ENCODE peak calls at places on chromosomes 16 and 17, in eight cellular contexts. V is GM23338, Z is RWPE2, T is osteoblast, C is tibial nerve, N is ovary, D is A549, S is cardiac muscle cell. Q is an unnamed sample. For H3K4me1, the result is how much of the 10 kb centered on the place peaks cover.

GRCh38 chr17:58270476-58271290 is 10.1 kb downstream of the MPO start:
- DNase-seq in V (peak), Z (no peak), T (peak), C (no peak), N (no peak), D (no peak), S (no peak), Q (no peak)

GRCh38 chr17:3750926-3751325 is 27.2 kb downstream of the HASPIN start:
- DNase-seq in V (no peak), Z (no peak), T (peak), C (no peak), N (no peak), D (no peak), S (no peak), Q (no peak)

GRCh38 chr17:4476017-4476416 is 22.7 kb upstream of the SPNS2 start:
- DNase-seq in V (no peak), Z (no peak), T (peak), C (no peak), N (no peak), D (no peak), S (no peak), Q (no peak)

GRCh38 chr17:2049333-2050245 is 5.3 kb upstream of the HIC1 start:
- DNase-seq in V (peak), Z (no peak), T (peak), C (peak), N (peak), D (peak), S (peak), Q (peak)

GRCh38 chr17:53088501-53088900 is 734.2 kb upstream of the KIF2B start:
- DNase-seq in V (no peak), Z (no peak), T (no peak), C (no peak), N (no peak), D (no peak), S (no peak), Q (no peak)

GRCh38 chr16:13436641-13437423 is 483.1 kb upstream of the ERCC4 start:
- DNase-seq in V (no peak), Z (no peak), T (no peak), C (no peak), N (no peak), D (no peak), S (no peak), Q (no peak)

GRCh38 chr17:62083651-62084050 is 18.6 kb upstream of the MED13 start:
- DNase-seq in V (no peak), Z (no peak), T (no peak), C (no peak), N (no peak), D (no peak), S (no peak), Q (no peak)

GRCh38 chr16:88634141-88634993 is 4.0 kb upstream of the IL17C start:
- DNase-seq in V (peak), Z (no peak), T (peak), C (no peak), N (no peak), D (no peak), S (no peak), Q (peak)

GRCh38 chr17:3988297-3989120 is 24.3 kb upstream of the ATP2A3 start:
- DNase-seq in V (no peak), Z (no peak), T (peak), C (no peak), N (no peak), D (no peak), S (no peak), Q (no peak)

GRCh38 chr16:4467916-4468315 is 6.5 kb downstream of the NMRAL1 start:
- DNase-seq in V (no peak), Z (no peak), T (no peak), C (no peak), N (no peak), D (no peak), S (no peak), Q (no peak)

GRCh38 chr17:14918540-14918939 is 346.6 kb downstream of the PMP22 start:
- DNase-seq in V (no peak), Z (no peak), T (no peak), C (no peak), N (no peak), D (no peak), S (no peak), Q (no peak)

GRCh38 chr17:81962499-81963441 is 1.8 kb upstream of the NOTUM start:
- DNase-seq in V (peak), Z (peak), T (peak), C (no peak), N (no peak), D (no peak), S (no peak), Q (no peak)

GRCh38 chr17:58575511-58575910 is 61.1 kb upstream of the MTMR4 start:
- DNase-seq in V (no peak), Z (no peak), T (peak), C (no peak), N (no peak), D (no peak), S (no peak), Q (no peak)

GRCh38 chr17:4497101-4497824 is 1.4 kb upstream of the SPNS2 start:
- DNase-seq in V (no peak), Z (no peak), T (peak), C (no peak), N (no peak), D (peak), S (no peak), Q (peak)

GRCh38 chr16:84546669-84547538 is 42.4 kb upstream of the MEAK7 start:
- DNase-seq in V (no peak), Z (no peak), T (no peak), C (no peak), N (no peak), D (no peak), S (peak), Q (no peak)

GRCh38 chr16:87621976-87622713 is 19.8 kb downstream of the JPH3 start:
- DNase-seq in V (no peak), Z (peak), T (no peak), C (no peak), N (no peak), D (no peak), S (no peak), Q (no peak)

GRCh38 chr17:46025510-46025909 is 26.5 kb downstream of the STH start:
- DNase-seq in V (no peak), Z (no peak), T (peak), C (no peak), N (no peak), D (no peak), S (no peak), Q (no peak)

GRCh38 chr17:49225554-49226236 is 4.9 kb downstream of the PHOSPHO1 start:
- DNase-seq in V (no peak), Z (no peak), T (peak), C (no peak), N (no peak), D (no peak), S (no peak), Q (no peak)

GRCh38 chr16:81492307-81492706 is 47.7 kb downstream of the CMIP start:
- DNase-seq in V (no peak), Z (no peak), T (peak), C (no peak), N (no peak), D (no peak), S (no peak), Q (peak)

GRCh38 chr17:71764507-71764906 is 356.3 kb upstream of the SOX9 start:
- DNase-seq in V (peak), Z (no peak), T (peak), C (no peak), N (no peak), D (peak), S (peak), Q (no peak)

GRCh38 chr16:87580855-87581261 is 21.4 kb upstream of the JPH3 start:
- DNase-seq in V (peak), Z (no peak), T (peak), C (no peak), N (peak), D (no peak), S (no peak), Q (no peak)

GRCh38 chr17:51347851-51348584 is 87.7 kb downstream of the UTP18 start:
- DNase-seq in V (no peak), Z (no peak), T (no peak), C (no peak), N (no peak), D (no peak), S (no peak), Q (no peak)

GRCh38 chr16:9966569-9967157 is 215.6 kb downstream of the GRIN2A start:
- DNase-seq in V (no peak), Z (no peak), T (no peak), C (no peak), N (no peak), D (no peak), S (no peak), Q (no peak)

GRCh38 chr16:74695450-74696422 is 4.9 kb downstream of the MLKL start:
- DNase-seq in V (peak), Z (peak), T (peak), C (peak), N (peak), D (peak), S (peak), Q (peak)

GRCh38 chr16:11126389-11127072 is 129.5 kb downstream of the SOCS1 start:
- DNase-seq in V (no peak), Z (no peak), T (peak), C (no peak), N (no peak), D (no peak), S (no peak), Q (no peak)
- H3K4me1 ChIP-seq in V (under half), Z (under half), T (under half), C (under half), N (under half), D (under half), S (under half), Q (under half)

GRCh38 chr17:20009302-20010098 is at the start of gene SPECC1:
- DNase-seq in V (peak), Z (peak), T (no peak), C (peak), N (peak), D (peak), S (peak), Q (peak)
- TF ChIP-seq CTCF in V (peak), Z (peak), T (peak), C (no peak), N (no peak), D (peak), S (no peak), Q (peak)

GRCh38 chr17:79992657-79993389 is 42.8 kb downstream of the TBC1D16 start:
- DNase-seq in V (no peak), Z (no peak), T (peak), C (no peak), N (peak), D (no peak), S (no peak), Q (no peak)
- H3K4me1 ChIP-seq in V (under half), Z (under half), T (under half), C (under half), N (under half), D (half or more), S (under half), Q (under half)

GRCh38 chr16:19166500-19166899 is 1.5 kb upstream of the SYT17 start:
- DNase-seq in V (no peak), Z (no peak), T (no peak), C (no peak), N (no peak), D (no peak), S (no peak), Q (no peak)
- TF ChIP-seq CTCF in V (peak), Z (no peak), T (no peak), C (no peak), N (no peak), D (no peak), S (no peak), Q (no peak)

GRCh38 chr17:16933317-16934132 is 38.4 kb downstream of the TNFRSF13B start:
- DNase-seq in V (no peak), Z (no peak), T (peak), C (no peak), N (no peak), D (no peak), S (no peak), Q (peak)

GRCh38 chr17:16932156-16932555 is 39.8 kb downstream of the TNFRSF13B start:
- DNase-seq in V (no peak), Z (no peak), T (peak), C (no peak), N (no peak), D (no peak), S (peak), Q (no peak)

GRCh38 chr17:16931318-16932060 is 40.4 kb downstream of the TNFRSF13B start:
- DNase-seq in V (no peak), Z (no peak), T (peak), C (no peak), N (no peak), D (no peak), S (no peak), Q (no peak)

GRCh38 chr17:16934133-16934795 is 37.7 kb downstream of the TNFRSF13B start:
- DNase-seq in V (no peak), Z (no peak), T (peak), C (no peak), N (no peak), D (no peak), S (no peak), Q (no peak)

DNA sequence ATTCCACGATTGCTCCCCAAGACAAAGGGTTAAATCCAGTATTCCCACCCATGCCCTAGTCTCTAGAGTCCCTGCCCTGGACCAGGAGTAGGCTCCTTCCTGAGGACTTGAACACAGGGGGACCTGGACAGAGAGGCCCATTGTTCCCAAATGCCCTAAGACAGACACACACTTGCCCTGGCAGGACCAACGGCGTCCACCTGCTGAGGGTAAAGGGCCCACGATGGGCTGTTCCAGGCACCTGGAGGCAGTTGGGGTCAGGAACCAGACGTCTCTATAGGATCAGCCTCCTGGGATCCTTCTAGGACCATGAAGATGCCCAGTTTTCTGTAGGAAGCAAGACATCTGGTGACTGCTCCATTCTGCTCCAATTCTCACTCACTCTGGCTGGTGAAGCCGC is 39.3 kb downstream of the TNFRSF13B start:
- DNase-seq in V (no peak), Z (no peak), T (peak), C (no peak), N (no peak), D (no peak), S (no peak), Q (no peak)
- H3K4me1 ChIP-seq in V (under half), Z (under half), T (under half), C (under half), N (under half), D (under half), S (under half), Q (under half)

GRCh38 chr17:29115906-29116651 is 64.1 kb downstream of the MYO18A start:
- DNase-seq in V (peak), Z (no peak), T (peak), C (no peak), N (no peak), D (peak), S (peak), Q (no peak)
- TF ChIP-seq CTCF in V (peak), Z (peak), T (peak), C (peak), N (no peak), D (peak), S (peak), Q (peak)

GRCh38 chr17:78360371-78361226 is 722 bp upstream of the SOCS3 start:
- DNase-seq in V (peak), Z (peak), T (peak), C (peak), N (peak), D (peak), S (peak), Q (peak)
- H3K4me1 ChIP-seq in V (half or more), Z (under half), T (under half), C (under half), N (under half), D (under half), S (half or more), Q (under half)

GRCh38 chr16:31286421-31287032 is 26.8 kb downstream of the ITGAM start:
- DNase-seq in V (no peak), Z (no peak), T (no peak), C (no peak), N (no peak), D (no peak), S (no peak), Q (no peak)
- TF ChIP-seq CTCF in V (no peak), Z (no peak), T (no peak), C (no peak), N (no peak), D (no peak), S (no peak), Q (no peak)

GRCh38 chr17:40325156-40326013 is 16.4 kb downstream of the RARA start:
- DNase-seq in V (no peak), Z (no peak), T (peak), C (no peak), N (no peak), D (no peak), S (no peak), Q (peak)

GRCh38 chr17:40322417-40323315 is 13.7 kb downstream of the RARA start:
- DNase-seq in V (peak), Z (peak), T (peak), C (peak), N (peak), D (peak), S (no peak), Q (peak)

GRCh38 chr17:40323317-40323716 is 14.3 kb downstream of the RARA start:
- DNase-seq in V (no peak), Z (no peak), T (no peak), C (no peak), N (peak), D (no peak), S (no peak), Q (no peak)

GRCh38 chr17:40321502-40322416 is 12.8 kb downstream of the RARA start:
- DNase-seq in V (no peak), Z (no peak), T (peak), C (no peak), N (peak), D (no peak), S (no peak), Q (peak)

DNA sequence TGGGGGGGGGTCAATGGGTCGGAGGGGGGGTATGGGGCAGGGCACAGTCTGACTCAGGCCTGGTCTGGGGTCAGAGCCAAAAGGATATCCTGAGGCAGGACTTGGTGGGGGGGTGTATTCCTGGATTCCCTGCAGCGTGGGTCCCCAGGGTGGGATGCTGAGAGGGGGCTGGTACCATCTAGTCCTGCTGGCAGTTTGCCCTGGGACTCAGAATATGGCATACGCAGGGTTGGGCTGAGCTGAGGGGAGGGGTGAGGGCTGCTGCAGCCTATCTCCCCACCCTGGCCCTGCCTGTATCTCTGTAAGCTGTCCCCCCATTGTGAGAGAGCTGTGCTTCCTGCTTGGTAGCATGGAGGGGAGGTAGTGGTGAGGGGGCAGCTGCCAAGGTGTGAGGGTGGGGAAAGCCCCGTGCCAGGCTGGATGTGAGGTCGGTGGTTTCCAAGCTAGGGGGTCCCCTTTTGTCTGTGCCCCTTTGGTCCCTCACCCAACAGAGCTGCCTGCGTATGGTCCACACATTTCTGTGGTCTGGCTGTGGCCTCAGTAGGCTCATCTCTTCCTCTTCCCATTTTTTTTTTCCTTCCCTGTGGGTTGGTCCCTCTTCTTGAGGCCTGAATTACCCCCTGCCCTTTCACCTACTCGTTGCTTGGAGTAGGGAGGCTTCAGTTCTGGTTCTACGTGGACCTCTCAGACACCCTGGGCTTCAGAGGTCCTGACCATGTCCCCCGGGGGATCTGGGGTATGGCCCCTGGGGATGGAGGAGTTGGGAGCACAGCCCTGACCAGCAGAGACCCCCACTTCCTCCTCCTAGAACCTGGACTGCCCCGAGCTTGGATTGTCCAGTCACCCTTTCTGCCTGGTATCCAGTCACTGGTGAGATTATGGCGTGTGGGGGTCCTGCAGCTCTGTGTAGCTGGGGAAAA is 15.0 kb downstream of the RARA start:
- DNase-seq in V (no peak), Z (no peak), T (peak), C (peak), N (peak), D (no peak), S (no peak), Q (peak)
- H3K4me1 ChIP-seq in V (under half), Z (half or more), T (half or more), C (under half), N (half or more), D (half or more), S (half or more), Q (half or more)

GRCh38 chr16:73033271-73033998 is 14.5 kb downstream of the ZFHX3 start:
- DNase-seq in V (peak), Z (no peak), T (no peak), C (no peak), N (no peak), D (no peak), S (peak), Q (no peak)

GRCh38 chr16:73028721-73029361 is 19.1 kb downstream of the ZFHX3 start:
- DNase-seq in V (no peak), Z (no peak), T (no peak), C (no peak), N (no peak), D (no peak), S (no peak), Q (no peak)

GRCh38 chr16:73032548-73033270 is 15.2 kb downstream of the ZFHX3 start:
- DNase-seq in V (peak), Z (no peak), T (no peak), C (no peak), N (no peak), D (no peak), S (peak), Q (no peak)

GRCh38 chr16:73028263-73028662 is 19.7 kb downstream of the ZFHX3 start:
- DNase-seq in V (no peak), Z (no peak), T (no peak), C (no peak), N (no peak), D (no peak), S (no peak), Q (no peak)

DNA sequence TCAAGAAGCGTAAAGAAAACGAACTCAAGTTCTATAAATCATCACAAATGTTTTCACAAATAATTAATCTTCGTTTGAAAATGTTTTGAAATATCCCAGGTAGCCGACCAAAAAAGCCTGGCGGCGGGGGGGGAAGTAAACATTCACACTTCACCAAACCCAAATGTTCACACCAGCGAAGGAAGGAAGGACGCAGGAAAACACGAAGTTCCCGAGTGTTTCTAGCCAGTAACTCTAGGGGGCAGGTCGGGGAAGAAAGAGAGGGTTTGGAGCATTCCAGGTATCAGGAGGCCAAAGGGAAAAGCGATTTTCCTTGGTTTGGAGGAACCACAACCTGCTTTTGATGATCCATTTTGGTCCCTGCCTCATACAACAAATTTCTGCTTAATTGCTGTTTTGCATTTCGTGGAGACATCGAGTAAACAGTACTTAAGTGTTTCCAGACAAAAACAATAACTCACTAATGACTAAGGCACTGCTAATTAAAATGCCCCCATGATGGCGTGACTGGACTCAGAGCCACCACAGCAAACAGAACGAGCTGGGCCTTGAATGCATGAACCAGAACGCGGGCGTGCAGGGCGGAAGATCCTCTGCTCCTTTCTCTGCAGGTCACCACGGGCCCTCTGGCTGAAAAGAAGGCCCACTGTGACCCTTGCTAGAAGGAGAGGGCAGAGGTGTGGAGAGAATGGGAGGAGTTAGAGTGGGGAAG is 16.6 kb downstream of the ZFHX3 start:
- DNase-seq in V (no peak), Z (no peak), T (no peak), C (no peak), N (no peak), D (no peak), S (no peak), Q (no peak)
- TF ChIP-seq CTCF in V (peak), Z (no peak), T (peak), C (no peak), N (no peak), D (no peak), S (peak), Q (no peak)